ENCODE peak calls at places on chromosomes 12 and 14, in seven cellular contexts. S, R, P, A, X, W and V are unnamed samples.

GRCh38 chr14:103629503-103630121 is 601 bp downstream of the KLC1 start:
- DNase-seq in S (no peak), R (peak), P (peak), A (peak), X (peak), W (peak), V (no peak)

GRCh38 chr12:66137937-66138336 is 7.4 kb upstream of the LLPH start:
- DNase-seq in S (no peak), R (no peak), P (no peak), A (no peak), X (no peak), W (no peak), V (no peak)

GRCh38 chr12:79911889-79912656 is 22.8 kb downstream of the PPP1R12A start:
- DNase-seq in S (no peak), R (no peak), P (no peak), A (no peak), X (no peak), W (no peak), V (no peak)

GRCh38 chr14:50675597-50675996 is 7.5 kb upstream of the SAV1 start:
- DNase-seq in S (no peak), R (no peak), P (peak), A (no peak), X (no peak), W (no peak), V (no peak)

GRCh38 chr12:125181107-125181506 is 115.9 kb downstream of the AACS start:
- DNase-seq in S (no peak), R (no peak), P (no peak), A (no peak), X (no peak), W (no peak), V (no peak)

GRCh38 chr12:78034025-78034424 is 203.3 kb downstream of the NAV3 start:
- DNase-seq in S (no peak), R (no peak), P (no peak), A (no peak), X (no peak), W (no peak), V (no peak)

GRCh38 chr14:97177635-97178034 is 380.5 kb downstream of the VRK1 start:
- DNase-seq in S (no peak), R (no peak), P (no peak), A (no peak), X (no peak), W (no peak), V (no peak)

GRCh38 chr12:93065896-93066295 is 136.8 kb upstream of the EEA1 start:
- DNase-seq in S (no peak), R (no peak), P (no peak), A (no peak), X (no peak), W (no peak), V (no peak)

GRCh38 chr12:14273911-14274306 is 91.6 kb upstream of the ATF7IP start:
- DNase-seq in S (no peak), R (no peak), P (peak), A (no peak), X (no peak), W (no peak), V (no peak)

GRCh38 chr12:62044450-62044849 is 215.8 kb upstream of the USP15 start:
- DNase-seq in S (no peak), R (no peak), P (no peak), A (no peak), X (no peak), W (no peak), V (no peak)

DNA sequence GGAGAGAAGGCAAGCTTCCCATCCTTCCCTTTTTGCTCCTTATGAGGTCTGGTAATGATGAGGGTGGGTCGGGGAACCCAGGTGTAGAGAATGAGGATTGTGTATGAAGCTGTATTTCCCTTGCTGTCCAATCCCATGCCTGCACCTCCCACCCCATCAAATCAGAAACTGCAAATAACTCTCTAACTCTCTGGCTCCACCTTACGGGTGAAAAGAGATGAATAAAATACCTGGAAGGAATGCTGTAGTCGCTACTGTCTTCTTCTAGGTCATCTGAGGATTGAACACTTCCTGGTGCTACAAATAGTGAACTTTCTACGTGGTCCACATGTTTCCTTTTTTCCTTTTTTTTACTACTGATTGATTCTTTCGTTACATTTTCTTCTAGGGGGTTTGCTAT is 38.9 kb upstream of the DICER1 start:
- DNase-seq in S (no peak), R (no peak), P (peak), A (peak), X (no peak), W (no peak), V (no peak)
- TF ChIP-seq CTCF in S (no peak), R (no peak), P (no peak), A (peak), X (peak), W (peak), V (peak)

GRCh38 chr12:53499261-53500118 is at the start of gene MAP3K12:
- DNase-seq in S (no peak), R (peak), P (peak), A (peak), X (peak), W (peak), V (no peak)
- TF ChIP-seq CTCF in S (no peak), R (no peak), P (no peak), A (peak), X (no peak), W (no peak), V (no peak)

DNA sequence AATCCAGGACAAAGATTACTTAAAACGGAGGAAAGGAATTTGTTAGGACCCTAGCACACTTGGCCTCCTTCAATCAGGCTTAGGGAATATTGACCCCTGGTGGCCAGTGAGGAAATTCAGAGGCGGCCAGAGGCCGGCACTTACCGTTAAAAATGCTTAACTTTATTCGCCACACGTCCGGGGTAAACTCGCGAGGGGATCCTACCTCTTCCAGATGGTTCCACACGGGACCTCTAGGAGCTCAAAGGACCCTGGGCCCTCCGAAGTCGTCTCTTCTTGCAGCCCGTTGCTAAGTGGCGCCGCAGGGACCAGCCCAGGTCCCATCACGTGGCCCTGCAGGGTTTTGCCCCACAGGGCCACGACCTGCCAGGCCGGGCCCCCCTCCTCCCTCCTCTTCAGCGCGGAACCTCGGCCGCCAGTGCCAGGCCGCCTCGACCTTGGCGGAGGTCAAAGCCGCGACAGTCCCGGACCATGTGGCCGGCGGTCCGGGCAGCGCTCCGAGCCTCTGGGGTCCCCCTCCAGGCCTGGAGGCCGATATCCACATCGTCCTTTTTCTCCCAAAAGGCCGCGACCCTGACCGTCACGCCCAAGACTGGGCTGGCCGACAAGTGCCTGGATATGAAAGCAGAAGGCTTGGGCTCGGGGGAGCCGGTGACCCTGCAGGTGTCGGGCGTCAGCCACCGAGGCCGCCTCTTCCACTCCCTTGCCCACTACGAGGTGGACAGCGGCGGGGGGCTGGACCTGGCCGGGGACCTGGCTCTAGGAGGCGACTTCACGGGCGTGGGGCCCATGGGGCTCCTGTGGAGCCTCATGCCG is 11.1 kb upstream of the DNAL1 start:
- DNase-seq in S (no peak), R (peak), P (peak), A (peak), X (peak), W (peak), V (peak)
- TF ChIP-seq CTCF in S (no peak), R (peak), P (peak), A (peak), X (peak), W (peak), V (peak)

GRCh38 chr14:32512813-32513212 is 183.7 kb downstream of the AKAP6 start:
- DNase-seq in S (no peak), R (no peak), P (no peak), A (no peak), X (no peak), W (no peak), V (no peak)
- TF ChIP-seq CTCF in S (no peak), R (no peak), P (no peak), A (no peak), X (no peak), W (no peak), V (no peak)

GRCh38 chr12:116277393-116278258 is at the start of gene MED13L:
- DNase-seq in S (peak), R (peak), P (peak), A (peak), X (peak), W (peak), V (peak)

GRCh38 chr12:116274552-116275375 is 2.7 kb downstream of the MED13L start:
- DNase-seq in S (no peak), R (no peak), P (no peak), A (no peak), X (no peak), W (no peak), V (no peak)

GRCh38 chr12:116278259-116278595 is 734 bp upstream of the MED13L start:
- DNase-seq in S (no peak), R (no peak), P (no peak), A (no peak), X (no peak), W (no peak), V (no peak)

GRCh38 chr12:116278667-116279066 is 1.2 kb upstream of the MED13L start:
- DNase-seq in S (no peak), R (no peak), P (no peak), A (peak), X (no peak), W (no peak), V (no peak)

DNA sequence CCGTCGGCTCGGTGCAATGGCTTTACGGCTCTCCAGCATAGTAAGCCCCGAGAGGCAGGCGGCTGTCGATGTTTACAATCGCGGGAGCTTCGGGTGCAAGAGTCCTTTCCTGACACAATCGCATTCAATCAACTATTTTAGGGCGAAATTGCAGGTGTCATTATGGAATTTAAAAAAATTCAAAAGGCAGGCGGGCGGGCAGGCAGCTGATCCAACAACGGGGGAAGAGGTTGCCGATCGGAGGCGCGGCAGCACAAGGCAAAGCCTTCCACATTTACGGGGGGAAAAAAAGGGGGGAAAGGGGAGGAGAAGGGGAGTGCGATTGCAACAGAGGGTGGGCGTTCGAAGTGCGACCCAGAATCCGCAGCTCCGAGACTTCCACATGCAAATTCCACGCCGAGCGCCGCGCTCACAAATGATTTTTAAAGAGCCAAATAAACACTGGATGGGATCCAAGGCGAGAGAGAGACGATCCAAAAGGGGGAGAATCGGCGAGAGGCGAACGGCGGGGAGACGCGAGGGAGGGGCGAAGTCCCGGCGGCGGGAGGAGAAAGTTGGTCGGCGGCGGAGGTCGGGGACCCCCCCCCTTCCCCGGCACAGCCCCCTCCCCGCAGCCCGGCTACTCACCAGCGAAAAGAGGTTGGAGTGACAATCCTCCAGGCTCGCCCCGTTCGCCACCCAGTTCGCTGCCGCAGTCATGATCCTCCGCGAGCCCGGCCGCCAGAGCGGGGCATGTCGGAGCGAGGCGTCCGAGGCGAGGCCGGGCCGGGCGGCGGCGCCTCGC is 868 bp downstream of the MED13L start:
- DNase-seq in S (peak), R (peak), P (peak), A (peak), X (peak), W (peak), V (peak)
- TF ChIP-seq CTCF in S (no peak), R (no peak), P (no peak), A (no peak), X (peak), W (no peak), V (no peak)

GRCh38 chr14:39454906-39455539 is 22.8 kb upstream of the FBXO33 start:
- DNase-seq in S (no peak), R (no peak), P (no peak), A (no peak), X (no peak), W (no peak), V (no peak)

GRCh38 chr14:39452680-39453079 is 20.4 kb upstream of the FBXO33 start:
- DNase-seq in S (no peak), R (no peak), P (no peak), A (no peak), X (no peak), W (no peak), V (no peak)

GRCh38 chr14:39459795-39460478 is 27.7 kb upstream of the FBXO33 start:
- DNase-seq in S (no peak), R (no peak), P (no peak), A (no peak), X (no peak), W (no peak), V (no peak)

GRCh38 chr14:39451811-39452210 is 19.6 kb upstream of the FBXO33 start:
- DNase-seq in S (no peak), R (no peak), P (no peak), A (no peak), X (no peak), W (no peak), V (no peak)

GRCh38 chr14:39456702-39457250 is 24.5 kb upstream of the FBXO33 start:
- DNase-seq in S (no peak), R (no peak), P (no peak), A (no peak), X (no peak), W (no peak), V (no peak)
- TF ChIP-seq CTCF in S (no peak), R (no peak), P (no peak), A (no peak), X (no peak), W (no peak), V (no peak)